ENCODE peak calls at places on chromosomes 2 and 18, in four cellular contexts. One of them, this sample, is unnamed.

GRCh38 chr2:207871506-207871905 is 101.8 kb upstream of the FZD5 start:
- DNase-seq in neural progenitor cell: no peak
- DNase-seq in anterior cingulate cortex: no peak
- DNase-seq in activated T-cell treated with anti-CD3 and anti-CD28 coated beads, Interleukin-2, amount 50 U/mL, for 72 hours: no peak
- DNase-seq in this sample: no peak

GRCh38 chr2:101501443-101501842 is 26.5 kb upstream of the RFX8 start:
- DNase-seq in neural progenitor cell: no peak
- DNase-seq in anterior cingulate cortex: no peak
- DNase-seq in activated T-cell treated with anti-CD3 and anti-CD28 coated beads, Interleukin-2, amount 50 U/mL, for 72 hours: peak
- DNase-seq in this sample: peak

GRCh38 chr2:149902104-149902503 is 314.5 kb upstream of the MMADHC start:
- DNase-seq in neural progenitor cell: no peak
- DNase-seq in anterior cingulate cortex: no peak
- DNase-seq in activated T-cell treated with anti-CD3 and anti-CD28 coated beads, Interleukin-2, amount 50 U/mL, for 72 hours: no peak
- DNase-seq in this sample: peak

GRCh38 chr18:57727952-57728807 is 74.9 kb downstream of the ATP8B1 start:
- DNase-seq in activated T-cell treated with anti-CD3 and anti-CD28 coated beads, Interleukin-2, amount 50 U/mL, for 72 hours: no peak
- DNase-seq in anterior cingulate cortex: no peak
- DNase-seq in neural progenitor cell: peak
- DNase-seq in this sample: peak

GRCh38 chr2:113166187-113166645 is 7.6 kb upstream of the PSD4 start:
- DNase-seq in anterior cingulate cortex: no peak
- DNase-seq in activated T-cell treated with anti-CD3 and anti-CD28 coated beads, Interleukin-2, amount 50 U/mL, for 72 hours: no peak
- DNase-seq in neural progenitor cell: no peak
- DNase-seq in this sample: no peak

GRCh38 chr2:216549926-216550690 is 51.5 kb downstream of the RPL37A start:
- DNase-seq in anterior cingulate cortex: no peak
- DNase-seq in neural progenitor cell: peak
- DNase-seq in activated T-cell treated with anti-CD3 and anti-CD28 coated beads, Interleukin-2, amount 50 U/mL, for 72 hours: no peak
- DNase-seq in this sample: no peak

GRCh38 chr2:74051504-74051903 is 66.8 kb downstream of the TET3 start:
- DNase-seq in anterior cingulate cortex: no peak
- DNase-seq in activated T-cell treated with anti-CD3 and anti-CD28 coated beads, Interleukin-2, amount 50 U/mL, for 72 hours: no peak
- DNase-seq in neural progenitor cell: no peak
- DNase-seq in this sample: peak

GRCh38 chr2:216354236-216354788 is 18.0 kb downstream of the MARCHF4 start:
- DNase-seq in neural progenitor cell: no peak
- DNase-seq in anterior cingulate cortex: no peak
- DNase-seq in activated T-cell treated with anti-CD3 and anti-CD28 coated beads, Interleukin-2, amount 50 U/mL, for 72 hours: no peak
- DNase-seq in this sample: no peak

GRCh38 chr2:65630643-65631042 is 198.2 kb upstream of the SPRED2 start:
- DNase-seq in anterior cingulate cortex: no peak
- DNase-seq in neural progenitor cell: no peak
- DNase-seq in activated T-cell treated with anti-CD3 and anti-CD28 coated beads, Interleukin-2, amount 50 U/mL, for 72 hours: no peak
- DNase-seq in this sample: peak

GRCh38 chr2:219441451-219442205 is 7.0 kb downstream of the SPEG start:
- DNase-seq in anterior cingulate cortex: no peak
- DNase-seq in activated T-cell treated with anti-CD3 and anti-CD28 coated beads, Interleukin-2, amount 50 U/mL, for 72 hours: peak
- DNase-seq in neural progenitor cell: peak
- DNase-seq in this sample: peak

GRCh38 chr2:9631976-9632700 is 1.3 kb upstream of the YWHAQ start:
- DNase-seq in neural progenitor cell: peak
- DNase-seq in activated T-cell treated with anti-CD3 and anti-CD28 coated beads, Interleukin-2, amount 50 U/mL, for 72 hours: no peak
- DNase-seq in anterior cingulate cortex: no peak
- DNase-seq in this sample: peak

GRCh38 chr2:150472122-150472899 is 15.2 kb downstream of the RND3 start:
- DNase-seq in anterior cingulate cortex: no peak
- DNase-seq in neural progenitor cell: no peak
- DNase-seq in activated T-cell treated with anti-CD3 and anti-CD28 coated beads, Interleukin-2, amount 50 U/mL, for 72 hours: no peak
- DNase-seq in this sample: peak

GRCh38 chr2:68879296-68879695 is 8.1 kb upstream of the BMP10 start:
- DNase-seq in activated T-cell treated with anti-CD3 and anti-CD28 coated beads, Interleukin-2, amount 50 U/mL, for 72 hours: no peak
- DNase-seq in anterior cingulate cortex: no peak
- DNase-seq in neural progenitor cell: no peak
- DNase-seq in this sample: no peak

GRCh38 chr18:13566941-13567762 is 159.2 kb downstream of the FAM210A start:
- DNase-seq in neural progenitor cell: no peak
- DNase-seq in activated T-cell treated with anti-CD3 and anti-CD28 coated beads, Interleukin-2, amount 50 U/mL, for 72 hours: peak
- DNase-seq in anterior cingulate cortex: peak
- DNase-seq in this sample: no peak

GRCh38 chr18:12449040-12449814 is 41.5 kb downstream of the PRELID3A start:
- DNase-seq in neural progenitor cell: peak
- DNase-seq in activated T-cell treated with anti-CD3 and anti-CD28 coated beads, Interleukin-2, amount 50 U/mL, for 72 hours: no peak
- DNase-seq in anterior cingulate cortex: no peak
- DNase-seq in this sample: no peak

GRCh38 chr2:17719562-17720371 is 33.8 kb downstream of the SMC6 start:
- DNase-seq in neural progenitor cell: peak
- DNase-seq in anterior cingulate cortex: no peak
- DNase-seq in activated T-cell treated with anti-CD3 and anti-CD28 coated beads, Interleukin-2, amount 50 U/mL, for 72 hours: no peak
- DNase-seq in this sample: no peak

GRCh38 chr2:226447896-226448295 is 351.7 kb downstream of the IRS1 start:
- DNase-seq in anterior cingulate cortex: no peak
- DNase-seq in neural progenitor cell: no peak
- DNase-seq in activated T-cell treated with anti-CD3 and anti-CD28 coated beads, Interleukin-2, amount 50 U/mL, for 72 hours: no peak
- DNase-seq in this sample: peak

GRCh38 chr18:55862693-55863485 is 274.9 kb upstream of the TCF4 start:
- DNase-seq in anterior cingulate cortex: no peak
- DNase-seq in neural progenitor cell: peak
- DNase-seq in activated T-cell treated with anti-CD3 and anti-CD28 coated beads, Interleukin-2, amount 50 U/mL, for 72 hours: no peak
- DNase-seq in this sample: no peak

GRCh38 chr2:239792649-239793010 is 232.5 kb downstream of the NDUFA10 start:
- DNase-seq in activated T-cell treated with anti-CD3 and anti-CD28 coated beads, Interleukin-2, amount 50 U/mL, for 72 hours: no peak
- DNase-seq in neural progenitor cell: no peak
- DNase-seq in anterior cingulate cortex: no peak
- DNase-seq in this sample: no peak

GRCh38 chr18:42545825-42546224 is 569.7 kb downstream of the RIT2 start:
- DNase-seq in neural progenitor cell: no peak
- DNase-seq in anterior cingulate cortex: no peak
- DNase-seq in activated T-cell treated with anti-CD3 and anti-CD28 coated beads, Interleukin-2, amount 50 U/mL, for 72 hours: no peak
- DNase-seq in this sample: peak

GRCh38 chr2:10779776-10780490 is 32.7 kb downstream of the PDIA6 start:
- DNase-seq in neural progenitor cell: no peak
- DNase-seq in activated T-cell treated with anti-CD3 and anti-CD28 coated beads, Interleukin-2, amount 50 U/mL, for 72 hours: no peak
- DNase-seq in anterior cingulate cortex: no peak
- DNase-seq in this sample: no peak

GRCh38 chr18:10036479-10036878 is 122.7 kb downstream of the VAPA start:
- DNase-seq in neural progenitor cell: no peak
- DNase-seq in anterior cingulate cortex: no peak
- DNase-seq in activated T-cell treated with anti-CD3 and anti-CD28 coated beads, Interleukin-2, amount 50 U/mL, for 72 hours: no peak
- DNase-seq in this sample: no peak

GRCh38 chr18:38884050-38884449 is 1318.5 kb upstream of the CELF4 start:
- DNase-seq in neural progenitor cell: no peak
- DNase-seq in anterior cingulate cortex: no peak
- DNase-seq in activated T-cell treated with anti-CD3 and anti-CD28 coated beads, Interleukin-2, amount 50 U/mL, for 72 hours: no peak
- DNase-seq in this sample: no peak

GRCh38 chr2:233501198-233502076 is 65.1 kb downstream of the USP40 start:
- DNase-seq in anterior cingulate cortex: no peak
- DNase-seq in activated T-cell treated with anti-CD3 and anti-CD28 coated beads, Interleukin-2, amount 50 U/mL, for 72 hours: no peak
- DNase-seq in neural progenitor cell: no peak
- DNase-seq in this sample: peak

GRCh38 chr2:232523682-232524597 is 2.0 kb upstream of the CHRND start:
- DNase-seq in anterior cingulate cortex: peak
- DNase-seq in activated T-cell treated with anti-CD3 and anti-CD28 coated beads, Interleukin-2, amount 50 U/mL, for 72 hours: peak
- DNase-seq in neural progenitor cell: peak
- DNase-seq in this sample: peak

GRCh38 chr18:49160075-49160930 is 209.5 kb upstream of the SMAD7 start:
- DNase-seq in activated T-cell treated with anti-CD3 and anti-CD28 coated beads, Interleukin-2, amount 50 U/mL, for 72 hours: no peak
- DNase-seq in anterior cingulate cortex: no peak
- DNase-seq in neural progenitor cell: no peak
- DNase-seq in this sample: no peak

GRCh38 chr18:50466634-50467033 is 91.8 kb downstream of the SKA1 start:
- DNase-seq in neural progenitor cell: no peak
- DNase-seq in activated T-cell treated with anti-CD3 and anti-CD28 coated beads, Interleukin-2, amount 50 U/mL, for 72 hours: no peak
- DNase-seq in anterior cingulate cortex: no peak
- DNase-seq in this sample: no peak

GRCh38 chr2:187658952-187659525 is 104.8 kb upstream of the TFPI start:
- DNase-seq in anterior cingulate cortex: no peak
- DNase-seq in neural progenitor cell: peak
- DNase-seq in activated T-cell treated with anti-CD3 and anti-CD28 coated beads, Interleukin-2, amount 50 U/mL, for 72 hours: no peak
- DNase-seq in this sample: peak

GRCh38 chr2:170743530-170744239 is 26.5 kb upstream of the ERICH2 start:
- DNase-seq in activated T-cell treated with anti-CD3 and anti-CD28 coated beads, Interleukin-2, amount 50 U/mL, for 72 hours: no peak
- DNase-seq in anterior cingulate cortex: no peak
- DNase-seq in neural progenitor cell: no peak
- DNase-seq in this sample: no peak

GRCh38 chr2:97724073-97724410 is 10.7 kb downstream of the ZAP70 start:
- DNase-seq in activated T-cell treated with anti-CD3 and anti-CD28 coated beads, Interleukin-2, amount 50 U/mL, for 72 hours: no peak
- DNase-seq in anterior cingulate cortex: no peak
- DNase-seq in neural progenitor cell: no peak
- DNase-seq in this sample: no peak

GRCh38 chr2:212956665-212957064 is 194.7 kb downstream of the IKZF2 start:
- DNase-seq in activated T-cell treated with anti-CD3 and anti-CD28 coated beads, Interleukin-2, amount 50 U/mL, for 72 hours: no peak
- DNase-seq in anterior cingulate cortex: no peak
- DNase-seq in neural progenitor cell: no peak
- DNase-seq in this sample: peak

GRCh38 chr18:23580677-23581367 is 5.5 kb downstream of the NPC1 start:
- DNase-seq in neural progenitor cell: no peak
- DNase-seq in activated T-cell treated with anti-CD3 and anti-CD28 coated beads, Interleukin-2, amount 50 U/mL, for 72 hours: no peak
- DNase-seq in anterior cingulate cortex: no peak
- DNase-seq in this sample: peak

GRCh38 chr2:143451622-143452021 is 322.4 kb downstream of the ARHGAP15 start:
- DNase-seq in neural progenitor cell: no peak
- DNase-seq in anterior cingulate cortex: no peak
- DNase-seq in activated T-cell treated with anti-CD3 and anti-CD28 coated beads, Interleukin-2, amount 50 U/mL, for 72 hours: no peak
- DNase-seq in this sample: peak

GRCh38 chr2:179422037-179422643 is 157.5 kb upstream of the SESTD1 start:
- DNase-seq in anterior cingulate cortex: peak
- DNase-seq in activated T-cell treated with anti-CD3 and anti-CD28 coated beads, Interleukin-2, amount 50 U/mL, for 72 hours: peak
- DNase-seq in neural progenitor cell: peak
- DNase-seq in this sample: peak

GRCh38 chr2:15173506-15173905 is 387.6 kb downstream of the NBAS start:
- DNase-seq in activated T-cell treated with anti-CD3 and anti-CD28 coated beads, Interleukin-2, amount 50 U/mL, for 72 hours: peak
- DNase-seq in anterior cingulate cortex: no peak
- DNase-seq in neural progenitor cell: no peak
- DNase-seq in this sample: no peak

GRCh38 chr18:36066001-36066400 is 1.4 kb downstream of the RPRD1A start:
- DNase-seq in anterior cingulate cortex: no peak
- DNase-seq in activated T-cell treated with anti-CD3 and anti-CD28 coated beads, Interleukin-2, amount 50 U/mL, for 72 hours: no peak
- DNase-seq in neural progenitor cell: no peak
- DNase-seq in this sample: no peak

This sample was measured in LHCN-M2.